ENCODE peak calls at places on chromosome 3, in nine cellular contexts. R is NB4, J is progenitor cell of endocrine pancreas, U is hippocampal formation, H is NCI-H2081, Q is glutamatergic neuron, T is left kidney, G is T-cell, Z is mucosa of descending colon. A is an unnamed sample.

GRCh38 chr3:71926242-71926560 is 141.3 kb upstream of the PROK2 start:
- DNase-seq in R (no peak), J (peak; percentile 49), U (no peak), H (peak; percentile 76), Q (no peak), T (peak; percentile 86), G (peak; percentile 2), Z (peak; percentile 84), A (peak; percentile 51)

GRCh38 chr3:63141-63845 is 133.3 kb upstream of the CHL1 start:
- DNase-seq in R (no peak), J (no peak), U (no peak), H (no peak), Q (no peak), T (no peak), G (no peak), Z (peak; percentile 7), A (no peak)

GRCh38 chr3:194206375-194206774 is 70.4 kb downstream of the HES1 start:
- DNase-seq in R (no peak), J (no peak), U (no peak), H (peak; percentile 72), Q (no peak), T (peak; percentile 75), G (no peak), Z (peak; percentile 26), A (no peak)

GRCh38 chr3:173921741-173922140 is 524.2 kb downstream of the NLGN1 start:
- DNase-seq in R (no peak), J (no peak), U (no peak), H (peak; percentile 38), Q (no peak), T (no peak), G (no peak), Z (no peak), A (no peak)

GRCh38 chr3:142240708-142241107 is 15.3 kb upstream of the GK5 start:
- DNase-seq in R (no peak), J (no peak), U (no peak), H (no peak), Q (no peak), T (no peak), G (no peak), Z (no peak), A (no peak)

GRCh38 chr3:49461443-49462171 is 8.5 kb upstream of the DAG1 start:
- DNase-seq in R (no peak), J (no peak), U (no peak), H (no peak), Q (no peak), T (peak; percentile 85), G (no peak), Z (no peak), A (no peak)

GRCh38 chr3:188152660-188153497 is 1.1 kb upstream of the LPP start:
- DNase-seq in R (peak; percentile 24), J (no peak), U (no peak), H (peak; percentile 15), Q (peak; percentile 31), T (peak; percentile 76), G (no peak), Z (peak; percentile 78), A (peak; percentile 49)

GRCh38 chr3:194119831-194120230 is 16.1 kb upstream of the HES1 start:
- DNase-seq in R (no peak), J (no peak), U (no peak), H (no peak), Q (no peak), T (no peak), G (no peak), Z (no peak), A (no peak)

GRCh38 chr3:11544413-11545181 is 99.1 kb downstream of the VGLL4 start:
- DNase-seq in R (peak; percentile 26), J (no peak), U (no peak), H (no peak), Q (peak; percentile 56), T (peak; percentile 68), G (no peak), Z (no peak), A (peak; percentile 44)

GRCh38 chr3:120791010-120791409 is 48.5 kb downstream of the GTF2E1 start:
- DNase-seq in R (no peak), J (no peak), U (no peak), H (no peak), Q (no peak), T (no peak), G (no peak), Z (no peak), A (no peak)

GRCh38 chr3:170768334-170768801 is 101.6 kb downstream of the RPL22L1 start:
- DNase-seq in R (peak; percentile 2), J (no peak), U (peak; percentile 62), H (no peak), Q (no peak), T (no peak), G (no peak), Z (no peak), A (no peak)

GRCh38 chr3:33779751-33780150 is 18.7 kb upstream of the PDCD6IP start:
- DNase-seq in R (no peak), J (no peak), U (no peak), H (no peak), Q (no peak), T (no peak), G (no peak), Z (no peak), A (no peak)

GRCh38 chr3:32215185-32215584 is 23.3 kb upstream of the CMTM8 start:
- DNase-seq in R (no peak), J (no peak), U (no peak), H (no peak), Q (no peak), T (no peak), G (no peak), Z (no peak), A (no peak)

GRCh38 chr3:69305011-69305410 is 80.9 kb downstream of the FRMD4B start:
- DNase-seq in R (no peak), J (no peak), U (no peak), H (no peak), Q (no peak), T (no peak), G (no peak), Z (no peak), A (no peak)

GRCh38 chr3:49715611-49716121 is 3.8 kb downstream of the AMIGO3 start:
- DNase-seq in R (no peak), J (peak; percentile 8), U (no peak), H (no peak), Q (no peak), T (no peak), G (no peak), Z (no peak), A (no peak)

GRCh38 chr3:30970183-30970582 is 75.7 kb upstream of the GADL1 start:
- DNase-seq in R (peak; percentile 16), J (no peak), U (no peak), H (no peak), Q (no peak), T (no peak), G (no peak), Z (peak; percentile 19), A (no peak)